ENCODE peak calls at places on chromosomes 7 and 10, in seven cellular contexts. One of them, this sample, is unnamed.

GRCh38 chr7:1666251-1666778 is 3.8 kb upstream of the ELFN1 start:
- DNase-seq in H1: peak
- DNase-seq in HepG2: no peak
- DNase-seq in SK-N-SH: peak
- DNase-seq in K562: no peak
- DNase-seq in GM12878: no peak
- DNase-seq in HCT116: no peak
- DNase-seq in this sample: no peak

GRCh38 chr7:66281678-66282593 is 76.8 kb downstream of the TPST1 start:
- DNase-seq in K562: peak
- DNase-seq in HCT116: peak
- DNase-seq in H1: no peak
- DNase-seq in GM12878: no peak
- DNase-seq in HepG2: peak
- DNase-seq in SK-N-SH: no peak
- DNase-seq in this sample: no peak

GRCh38 chr10:12364559-12364958 is 15.2 kb downstream of the CAMK1D start:
- DNase-seq in GM12878: no peak
- DNase-seq in HCT116: no peak
- DNase-seq in H1: no peak
- DNase-seq in K562: no peak
- DNase-seq in HepG2: no peak
- DNase-seq in SK-N-SH: no peak
- DNase-seq in this sample: no peak

GRCh38 chr7:71210220-71210619 is 78.3 kb downstream of the GALNT17 start:
- DNase-seq in H1: no peak
- DNase-seq in HCT116: no peak
- DNase-seq in K562: no peak
- DNase-seq in HepG2: no peak
- DNase-seq in GM12878: no peak
- DNase-seq in SK-N-SH: no peak
- DNase-seq in this sample: no peak

GRCh38 chr7:129535896-129536295 is 33.6 kb downstream of the SMKR1 start:
- DNase-seq in HepG2: no peak
- DNase-seq in GM12878: no peak
- DNase-seq in HCT116: no peak
- DNase-seq in K562: no peak
- DNase-seq in SK-N-SH: no peak
- DNase-seq in H1: no peak
- DNase-seq in this sample: no peak

GRCh38 chr7:82700739-82701138 is 257.2 kb upstream of the CACNA2D1 start:
- DNase-seq in HepG2: no peak
- DNase-seq in SK-N-SH: peak
- DNase-seq in HCT116: no peak
- DNase-seq in GM12878: no peak
- DNase-seq in K562: no peak
- DNase-seq in H1: no peak
- DNase-seq in this sample: no peak

GRCh38 chr7:24908757-24909156 is 71.2 kb downstream of the OSBPL3 start:
- DNase-seq in SK-N-SH: no peak
- DNase-seq in GM12878: no peak
- DNase-seq in HepG2: no peak
- DNase-seq in HCT116: no peak
- DNase-seq in K562: no peak
- DNase-seq in H1: peak
- DNase-seq in this sample: no peak

GRCh38 chr7:152663926-152664325 is 12.0 kb downstream of the XRCC2 start:
- DNase-seq in SK-N-SH: no peak
- DNase-seq in GM12878: no peak
- DNase-seq in H1: no peak
- DNase-seq in K562: no peak
- DNase-seq in HepG2: peak
- DNase-seq in HCT116: no peak
- DNase-seq in this sample: peak

GRCh38 chr10:62733654-62734293 is 70.7 kb upstream of the ADO start:
- DNase-seq in K562: no peak
- DNase-seq in SK-N-SH: no peak
- DNase-seq in HCT116: no peak
- DNase-seq in H1: no peak
- DNase-seq in GM12878: no peak
- DNase-seq in HepG2: no peak
- DNase-seq in this sample: no peak

GRCh38 chr10:103820101-103821062 is 35.0 kb downstream of the SH3PXD2A start:
- DNase-seq in HepG2: no peak
- DNase-seq in HCT116: no peak
- DNase-seq in H1: no peak
- DNase-seq in SK-N-SH: peak
- DNase-seq in GM12878: no peak
- DNase-seq in K562: no peak
- DNase-seq in this sample: no peak

GRCh38 chr10:102627446-102628293 is 16.6 kb upstream of the TRIM8 start:
- DNase-seq in HCT116: no peak
- DNase-seq in H1: peak
- DNase-seq in SK-N-SH: peak
- DNase-seq in HepG2: peak
- DNase-seq in GM12878: no peak
- DNase-seq in K562: no peak
- DNase-seq in this sample: no peak

DNA sequence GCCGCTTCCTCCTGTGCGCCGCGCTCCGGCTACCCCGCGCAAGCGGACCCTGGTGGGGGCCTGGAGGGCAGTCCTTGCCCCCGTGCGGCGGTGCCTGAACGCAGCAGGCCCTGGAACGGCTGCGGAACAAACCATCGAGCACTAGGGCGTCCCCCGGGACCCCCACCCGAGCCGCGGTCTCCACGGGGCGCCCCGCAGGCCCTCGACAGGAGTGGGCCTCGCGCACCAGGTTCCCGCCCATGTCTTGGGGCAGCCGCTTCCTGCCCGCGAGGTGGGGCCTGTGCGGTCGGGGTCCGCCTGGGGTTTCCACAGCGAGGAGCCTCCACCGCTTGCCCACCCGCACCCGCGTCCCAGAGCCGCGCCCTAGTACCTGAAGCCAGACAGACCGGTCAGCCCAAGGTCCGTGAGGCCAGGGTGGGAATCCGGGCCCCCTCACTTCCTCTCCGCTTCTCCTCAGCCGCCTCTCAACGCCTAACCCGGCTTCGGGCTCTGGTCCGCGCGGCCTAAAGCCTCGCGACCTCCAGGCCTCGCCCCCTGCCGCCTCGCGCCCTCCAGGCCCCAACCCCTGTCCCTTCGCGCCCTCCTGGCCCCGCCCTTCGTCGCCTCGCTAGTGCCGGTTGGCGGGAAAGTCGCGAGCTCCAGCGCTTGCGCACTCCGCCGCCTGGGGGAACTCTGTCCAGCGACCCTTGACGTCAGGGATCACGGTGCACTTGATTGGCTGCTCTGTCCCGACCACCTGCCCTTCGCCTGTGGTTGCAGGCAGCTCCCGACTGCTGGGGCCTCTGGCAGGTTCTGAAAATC is 7.0 kb upstream of the GBX1 start:
- DNase-seq in SK-N-SH: no peak
- DNase-seq in HCT116: no peak
- DNase-seq in K562: no peak
- DNase-seq in GM12878: no peak
- DNase-seq in HepG2: no peak
- DNase-seq in H1: peak
- DNase-seq in this sample: no peak
- TF ChIP-seq JUND in SK-N-SH: no peak
- TF ChIP-seq JUND in HCT116: no peak
- TF ChIP-seq JUND in K562: no peak
- TF ChIP-seq JUND in GM12878: no peak
- TF ChIP-seq JUND in HepG2: no peak
- TF ChIP-seq JUND in H1: no peak
- TF ChIP-seq JUND in this sample: no peak

GRCh38 chr7:134212576-134213546 is 85.7 kb downstream of the LRGUK start:
- DNase-seq in SK-N-SH: no peak
- DNase-seq in HepG2: no peak
- DNase-seq in GM12878: no peak
- DNase-seq in HCT116: no peak
- DNase-seq in K562: peak
- DNase-seq in H1: no peak
- DNase-seq in this sample: no peak
- TF ChIP-seq JUND in SK-N-SH: no peak
- TF ChIP-seq JUND in HepG2: no peak
- TF ChIP-seq JUND in GM12878: no peak
- TF ChIP-seq JUND in HCT116: no peak
- TF ChIP-seq JUND in K562: peak
- TF ChIP-seq JUND in H1: no peak
- TF ChIP-seq JUND in this sample: no peak

DNA sequence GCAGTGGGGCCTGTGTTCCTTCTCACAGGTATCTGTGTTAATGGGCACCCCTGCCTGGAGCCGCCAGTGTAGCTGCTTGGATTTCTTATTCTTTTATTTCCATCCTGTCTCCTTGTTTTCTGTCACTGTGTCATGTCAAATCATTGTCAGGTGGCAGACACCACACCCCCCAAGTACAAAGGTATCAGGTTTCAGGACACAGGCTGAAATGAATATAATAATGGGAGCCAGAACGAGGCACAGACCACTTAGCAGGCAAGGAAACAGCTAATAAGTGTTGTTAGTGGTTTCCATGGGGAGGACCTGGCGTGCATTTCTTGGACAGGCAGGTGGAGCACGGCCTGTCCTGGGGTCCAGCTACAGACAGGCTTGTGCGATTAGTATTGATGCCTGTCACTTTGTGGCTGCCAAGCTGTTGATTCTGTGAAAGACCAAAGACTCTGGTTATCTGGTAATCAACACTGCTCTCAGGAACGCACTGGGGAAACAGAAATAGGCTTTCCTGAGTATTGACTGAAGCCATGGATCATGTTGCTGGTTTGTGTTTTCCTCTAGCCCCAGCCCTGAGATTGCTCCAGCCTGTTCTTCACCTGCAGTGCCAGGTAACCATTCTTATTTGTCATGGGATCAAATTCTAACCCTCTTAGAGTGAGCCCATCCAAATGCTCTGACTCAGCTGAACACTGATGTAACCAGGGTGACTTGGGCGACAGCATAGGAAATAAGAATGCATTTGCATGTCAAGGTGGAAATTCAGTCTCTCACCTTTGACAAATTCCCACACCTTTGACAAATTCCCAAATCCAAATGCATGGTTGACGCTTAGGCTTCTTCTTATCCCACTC is 1002.0 kb downstream of the LRMDA start:
- DNase-seq in H1: no peak
- DNase-seq in SK-N-SH: peak
- DNase-seq in HepG2: peak
- DNase-seq in HCT116: no peak
- DNase-seq in K562: no peak
- DNase-seq in GM12878: no peak
- DNase-seq in this sample: no peak
- TF ChIP-seq JUND in H1: no peak
- TF ChIP-seq JUND in SK-N-SH: no peak
- TF ChIP-seq JUND in HepG2: no peak
- TF ChIP-seq JUND in HCT116: no peak
- TF ChIP-seq JUND in K562: no peak
- TF ChIP-seq JUND in GM12878: no peak
- TF ChIP-seq JUND in this sample: no peak

DNA sequence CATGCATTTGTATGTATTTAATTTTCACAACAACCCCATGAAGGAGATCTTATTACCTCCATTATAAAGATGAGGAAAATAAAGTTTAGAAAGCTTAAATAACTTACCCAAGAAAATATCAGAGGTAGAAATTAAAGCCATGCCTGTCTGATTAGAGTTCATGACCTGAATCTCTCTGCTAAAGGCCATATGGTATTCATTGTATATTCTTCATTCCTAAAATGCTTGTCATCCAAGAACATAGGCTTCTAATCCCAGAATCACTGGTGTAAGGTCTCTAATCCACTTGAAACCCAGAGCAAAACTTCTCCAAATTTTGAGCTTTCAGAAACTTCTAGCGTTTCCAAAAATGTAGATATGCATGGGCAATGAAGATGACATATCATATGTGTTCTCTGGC is 72.3 kb upstream of the YAE1 start:
- DNase-seq in SK-N-SH: no peak
- DNase-seq in HepG2: no peak
- DNase-seq in GM12878: no peak
- DNase-seq in H1: no peak
- DNase-seq in K562: no peak
- DNase-seq in HCT116: no peak
- DNase-seq in this sample: no peak
- TF ChIP-seq JUND in SK-N-SH: peak
- TF ChIP-seq JUND in HepG2: no peak
- TF ChIP-seq JUND in GM12878: no peak
- TF ChIP-seq JUND in H1: no peak
- TF ChIP-seq JUND in K562: no peak
- TF ChIP-seq JUND in HCT116: no peak
- TF ChIP-seq JUND in this sample: no peak

GRCh38 chr7:138030679-138031351 is 28.9 kb upstream of the CREB3L2 start:
- DNase-seq in K562: no peak
- DNase-seq in GM12878: no peak
- DNase-seq in H1: no peak
- DNase-seq in SK-N-SH: no peak
- DNase-seq in HepG2: no peak
- DNase-seq in HCT116: no peak
- DNase-seq in this sample: no peak

GRCh38 chr7:138032186-138032585 is 30.3 kb upstream of the CREB3L2 start:
- DNase-seq in SK-N-SH: no peak
- DNase-seq in K562: no peak
- DNase-seq in HepG2: no peak
- DNase-seq in HCT116: no peak
- DNase-seq in GM12878: no peak
- DNase-seq in H1: no peak
- DNase-seq in this sample: no peak

GRCh38 chr7:138029941-138030340 is 28.1 kb upstream of the CREB3L2 start:
- DNase-seq in H1: no peak
- DNase-seq in K562: no peak
- DNase-seq in HCT116: no peak
- DNase-seq in SK-N-SH: no peak
- DNase-seq in GM12878: no peak
- DNase-seq in HepG2: no peak
- DNase-seq in this sample: no peak

GRCh38 chr7:138033241-138033640 is 31.4 kb upstream of the CREB3L2 start:
- DNase-seq in K562: no peak
- DNase-seq in GM12878: no peak
- DNase-seq in SK-N-SH: no peak
- DNase-seq in H1: no peak
- DNase-seq in HCT116: no peak
- DNase-seq in HepG2: no peak
- DNase-seq in this sample: no peak

DNA sequence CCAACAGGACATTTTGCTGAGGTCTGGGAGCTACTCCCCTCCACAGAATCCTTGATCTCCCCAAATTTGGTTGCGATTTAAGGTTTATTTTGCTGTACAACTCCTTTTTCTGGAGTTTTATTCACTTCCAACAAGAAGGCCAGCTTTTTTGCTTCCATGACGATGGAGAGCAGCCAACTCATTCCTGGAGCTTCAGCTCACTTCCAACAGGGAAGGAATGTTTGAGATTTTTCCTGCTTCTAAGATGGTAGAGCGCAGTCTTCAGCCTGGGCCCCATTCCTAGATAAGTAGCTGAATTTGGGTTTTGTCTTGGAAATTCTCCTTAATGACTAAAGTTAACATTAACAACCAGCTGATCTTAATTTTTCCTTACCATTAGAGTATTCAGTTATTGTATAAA is 30.9 kb upstream of the CREB3L2 start:
- DNase-seq in HepG2: no peak
- DNase-seq in K562: no peak
- DNase-seq in GM12878: no peak
- DNase-seq in H1: no peak
- DNase-seq in SK-N-SH: no peak
- DNase-seq in HCT116: no peak
- DNase-seq in this sample: no peak
- TF ChIP-seq JUND in HepG2: no peak
- TF ChIP-seq JUND in K562: no peak
- TF ChIP-seq JUND in GM12878: no peak
- TF ChIP-seq JUND in H1: no peak
- TF ChIP-seq JUND in SK-N-SH: no peak
- TF ChIP-seq JUND in HCT116: no peak
- TF ChIP-seq JUND in this sample: no peak

This sample was measured in T47D.